ENCODE peak calls at places on chromosomes 7 and 10, in four cellular contexts. Z is ovary; K is HepG2; P is CD8-positive, alpha-beta T cell. X is an unnamed sample.

GRCh38 chr7:45267262-45267661 is 109.7 kb downstream of the RAMP3 start:
- DNase-seq in Z (no peak), P (no peak), K (no peak), X (no peak)

GRCh38 chr10:108783897-108784296 is 1139.4 kb downstream of the XPNPEP1 start:
- DNase-seq in Z (no peak), K (peak), P (no peak), X (no peak)

GRCh38 chr7:129612112-129613015 is 844 bp downstream of the NRF1 start:
- DNase-seq in K (no peak), P (no peak), Z (peak), X (no peak)

GRCh38 chr10:42783181-42783549 is 570 bp downstream of the BMS1 start:
- DNase-seq in P (no peak), K (peak), Z (no peak), X (no peak)

GRCh38 chr7:148854975-148855374 is 29.1 kb downstream of the EZH2 start:
- DNase-seq in P (no peak), K (no peak), Z (no peak), X (no peak)

GRCh38 chr7:101085000-101085948 is at the start of gene TRIM56:
- DNase-seq in P (peak), K (peak), Z (peak), X (peak)

GRCh38 chr7:82528577-82529305 is 85.2 kb upstream of the CACNA2D1 start:
- DNase-seq in K (no peak), P (no peak), Z (no peak), X (no peak)

GRCh38 chr7:73823257-73823656 is 7.5 kb upstream of the CLDN4 start:
- DNase-seq in Z (no peak), K (no peak), P (no peak), X (no peak)

GRCh38 chr7:18552311-18552916 is 56.9 kb downstream of the HDAC9 start:
- DNase-seq in P (no peak), K (no peak), Z (no peak), X (no peak)

GRCh38 chr7:145009866-145010265 is 174.0 kb upstream of the TPK1 start:
- DNase-seq in P (no peak), K (no peak), Z (no peak), X (no peak)

GRCh38 chr10:59688921-59689351 is 20.7 kb downstream of the SLC16A9 start:
- DNase-seq in K (no peak), Z (no peak), P (no peak), X (no peak)

GRCh38 chr10:127085957-127086356 is 110.4 kb downstream of the INSYN2A start:
- DNase-seq in Z (no peak), P (no peak), K (no peak), X (no peak)

GRCh38 chr7:20783716-20784310 is 2.9 kb downstream of the SP8 start:
- DNase-seq in Z (no peak), K (no peak), P (no peak), X (no peak)
- H3K4me3 ChIP-seq in Z (no peak), K (no peak), P (no peak), X (no peak)

GRCh38 chr7:135167360-135167759 is 3.1 kb downstream of the CYREN start:
- DNase-seq in K (no peak), P (no peak), Z (no peak), X (no peak)
- H3K27ac ChIP-seq in K (no peak), P (peak), Z (no peak), X (no peak)

GRCh38 chr10:30186371-30186875 is 127.0 kb upstream of the JCAD start:
- DNase-seq in K (peak), Z (no peak), P (no peak), X (no peak)
- TF ChIP-seq CTCF in K (peak), Z (no peak), P (no peak), X (no peak)

DNA sequence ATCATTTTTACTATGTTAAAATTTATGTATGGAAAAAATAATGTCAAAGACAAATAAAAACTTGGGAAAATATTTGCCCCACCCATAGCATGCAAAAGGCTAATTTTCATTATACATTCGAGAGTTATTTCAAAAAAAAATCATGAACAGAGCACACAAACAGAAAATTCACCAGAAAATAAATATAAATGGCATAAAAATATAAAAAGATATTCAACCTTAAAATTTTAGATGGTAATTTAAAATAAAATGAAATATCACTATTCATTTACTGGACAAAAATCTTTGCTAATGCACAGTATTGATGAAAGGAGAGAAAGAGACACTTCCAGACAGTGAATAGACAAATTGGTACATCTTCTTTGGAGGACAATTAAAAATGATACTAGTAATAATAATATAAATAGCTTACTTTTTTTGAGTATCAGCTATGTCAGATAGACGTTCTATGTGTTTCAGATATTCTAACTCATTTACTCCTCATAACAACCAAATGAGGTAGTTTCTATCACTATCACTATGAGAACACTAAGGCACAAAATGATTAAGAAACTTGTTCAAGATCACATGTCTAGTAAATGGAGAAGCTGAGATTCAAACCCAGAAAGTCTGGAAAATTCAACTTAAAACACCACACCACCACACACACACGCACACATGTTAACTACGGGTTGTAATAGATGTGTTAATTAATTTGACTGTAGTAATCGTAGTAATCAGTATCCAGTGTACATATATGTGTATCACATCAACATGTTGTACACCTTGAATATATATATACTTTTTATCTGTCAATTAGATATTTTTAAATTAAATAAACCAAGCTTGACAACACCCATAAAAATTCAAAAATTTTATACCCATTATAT is 63.0 kb downstream of the CCDC71L start:
- DNase-seq in P (no peak), Z (no peak), K (no peak), X (no peak)
- H3K4me3 ChIP-seq in P (peak), Z (no peak), K (no peak), X (peak)

GRCh38 chr7:54967384-54967783 is 51.4 kb upstream of the EGFR start:
- DNase-seq in Z (no peak), K (peak), P (no peak), X (no peak)
- H3K27ac ChIP-seq in Z (no peak), K (no peak), P (no peak), X (no peak)

DNA sequence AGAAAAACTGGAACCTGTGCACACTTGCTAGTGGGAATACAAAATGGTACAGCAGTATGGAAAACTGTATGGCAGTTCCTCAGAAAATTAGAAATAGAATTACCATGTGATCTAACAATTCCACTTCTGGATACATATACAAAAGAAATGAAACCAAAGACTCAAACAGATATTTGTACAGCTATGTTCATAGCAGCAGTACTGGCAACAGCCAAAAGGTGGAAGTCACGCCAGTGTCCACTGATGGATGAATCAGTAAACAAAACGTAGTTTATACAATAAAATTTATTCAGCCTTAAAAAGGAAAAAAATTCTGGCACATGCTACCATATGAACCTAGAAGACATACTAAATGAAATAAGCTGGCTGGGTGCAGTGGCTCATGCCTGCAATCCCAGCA is 23.0 kb downstream of the IDE start:
- DNase-seq in K (no peak), Z (no peak), P (no peak), X (no peak)
- TF ChIP-seq CTCF in K (no peak), Z (no peak), P (no peak), X (no peak)

DNA sequence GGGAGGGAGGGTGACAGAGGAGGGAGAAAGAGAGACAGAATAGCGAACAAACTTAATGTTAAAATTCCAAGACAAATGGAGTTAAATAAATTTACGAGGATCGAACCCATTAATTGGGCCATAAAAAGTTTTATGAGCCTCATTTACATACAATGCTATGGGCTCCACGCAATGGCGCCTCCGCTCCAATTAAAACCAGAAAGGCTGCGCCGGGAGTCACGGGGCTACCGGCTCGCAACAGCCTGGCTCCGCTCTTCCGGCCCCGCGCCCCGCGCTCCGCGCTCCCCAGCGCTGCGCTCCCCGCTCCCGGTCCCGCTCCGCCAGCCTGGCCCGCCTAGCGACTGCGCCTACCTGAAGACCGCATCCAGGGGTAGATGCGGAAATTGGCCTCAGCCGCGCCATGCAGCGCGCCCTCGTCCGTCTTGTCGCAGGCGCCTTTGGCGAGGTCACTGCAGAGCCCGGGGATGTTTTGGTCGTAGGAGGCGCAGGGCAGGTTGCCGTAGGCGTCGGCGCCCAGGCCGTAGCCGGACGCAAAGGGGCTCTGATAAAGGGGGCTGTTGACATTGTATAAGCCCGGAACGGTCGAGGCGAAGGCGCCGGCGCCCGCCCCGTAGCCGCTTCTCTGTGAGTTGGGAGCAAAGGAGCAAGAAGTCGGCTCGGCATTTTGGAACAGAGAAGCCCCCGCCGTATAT is 513 bp downstream of the HOXA7 start:
- DNase-seq in P (no peak), Z (peak), K (no peak), X (no peak)
- H3K4me3 ChIP-seq in P (peak), Z (peak), K (peak), X (peak)

GRCh38 chr10:33602278-33602677 is 267.8 kb upstream of the NRP1 start:
- DNase-seq in K (no peak), Z (no peak), P (no peak), X (no peak)
- H3K27ac ChIP-seq in K (no peak), Z (no peak), P (no peak), X (no peak)

X was measured in right atrium auricular region.